ENCODE peak calls at places on chromosomes 2 and 18, in five cellular contexts. C is stomach; B is left ventricle myocardium inferior; N is CD8-positive, alpha-beta T cell; O is pancreas. G is an unnamed sample.

GRCh38 chr2:68292108-68292710 is 27.5 kb downstream of the CNRIP1 start:
- DNase-seq in C (no peak), B (no peak), N (no peak), O (no peak), G (peak)

GRCh38 chr18:79779021-79779699 is 18.6 kb upstream of the KCNG2 start:
- DNase-seq in C (no peak), B (no peak), N (no peak), O (no peak), G (no peak)

GRCh38 chr2:175742367-175742766 is 259.7 kb downstream of the LNPK start:
- DNase-seq in C (no peak), B (no peak), N (no peak), O (no peak), G (peak)

GRCh38 chr2:14194233-14194632 is 438.3 kb upstream of the LRATD1 start:
- DNase-seq in C (no peak), B (no peak), N (no peak), O (no peak), G (no peak)

GRCh38 chr18:40917096-40917495 is 1037.9 kb upstream of the PIK3C3 start:
- DNase-seq in C (no peak), B (no peak), N (no peak), O (no peak), G (no peak)

GRCh38 chr18:73891572-73892421 is 255.8 kb downstream of the FBXO15 start:
- DNase-seq in C (no peak), B (no peak), N (no peak), O (no peak), G (no peak)

GRCh38 chr2:120953066-120953760 is 217.5 kb downstream of the GLI2 start:
- DNase-seq in C (no peak), B (no peak), N (no peak), O (no peak), G (no peak)

GRCh38 chr2:230842473-230842872 is 22.3 kb upstream of the ITM2C start:
- DNase-seq in C (no peak), B (no peak), N (no peak), O (no peak), G (no peak)

GRCh38 chr2:176613358-176614032 is 344.3 kb downstream of the MTX2 start:
- DNase-seq in C (no peak), B (no peak), N (no peak), O (no peak), G (peak)

GRCh38 chr18:46320297-46320696 is 216.1 kb downstream of the HAUS1 start:
- DNase-seq in C (no peak), B (no peak), N (no peak), O (no peak), G (no peak)

GRCh38 chr2:105929506-105929905 is 184.8 kb downstream of the NCK2 start:
- DNase-seq in C (peak), B (no peak), N (peak), O (no peak), G (no peak)

GRCh38 chr2:50613161-50613560 is 418.8 kb downstream of the NRXN1 start:
- DNase-seq in C (no peak), B (no peak), N (no peak), O (no peak), G (no peak)

GRCh38 chr2:161306919-161307318 is 1.3 kb upstream of the PSMD14 start:
- DNase-seq in C (no peak), B (no peak), N (no peak), O (no peak), G (no peak)

GRCh38 chr2:166373951-166374350 is 1.8 kb downstream of the SCN9A start:
- DNase-seq in C (no peak), B (no peak), N (no peak), O (no peak), G (peak)

GRCh38 chr2:73823416-73823815 is 5.3 kb upstream of the STAMBP start:
- DNase-seq in C (no peak), B (no peak), N (no peak), O (no peak), G (no peak)
- H3K4me3 ChIP-seq in C (no peak), B (no peak), N (no peak), O (no peak), G (no peak)

GRCh38 chr18:48922203-48922800 is 28.5 kb downstream of the SMAD7 start:
- DNase-seq in C (no peak), B (no peak), N (no peak), O (no peak), G (no peak)

GRCh38 chr18:48923746-48924580 is 26.8 kb downstream of the SMAD7 start:
- DNase-seq in C (no peak), B (no peak), N (no peak), O (no peak), G (peak)

GRCh38 chr18:48921305-48922202 is 29.2 kb downstream of the SMAD7 start:
- DNase-seq in C (no peak), B (no peak), N (no peak), O (no peak), G (no peak)

GRCh38 chr18:48924621-48925601 is 25.9 kb downstream of the SMAD7 start:
- DNase-seq in C (no peak), B (no peak), N (no peak), O (no peak), G (no peak)

GRCh38 chr18:48922801-48923730 is 27.7 kb downstream of the SMAD7 start:
- DNase-seq in C (peak), B (peak), N (no peak), O (no peak), G (peak)
- TF ChIP-seq CTCF in C (no peak), B (no peak), N (no peak), O (no peak), G (no peak)

DNA sequence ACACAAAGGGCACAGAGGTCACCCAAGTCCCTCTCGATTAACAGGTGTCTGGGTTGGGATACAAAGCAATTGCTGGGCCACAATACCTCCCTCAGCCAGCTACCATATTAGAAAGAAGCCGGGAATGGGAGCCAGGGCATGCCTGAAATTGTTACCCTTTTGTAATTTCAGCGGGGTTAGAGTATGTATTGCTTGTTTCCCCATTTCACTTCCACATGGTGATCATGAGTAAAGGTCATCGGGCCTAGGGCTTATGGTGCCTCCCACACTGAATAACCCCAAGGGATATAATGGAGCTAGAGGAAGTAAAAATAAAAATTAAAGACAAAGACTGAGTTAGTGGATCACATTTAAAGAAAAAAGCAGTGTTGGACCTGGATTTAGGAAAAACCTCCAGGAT is 437.2 kb upstream of the KLHL29 start:
- DNase-seq in C (no peak), B (no peak), N (no peak), O (no peak), G (no peak)
- H3K4me3 ChIP-seq in C (no peak), B (no peak), N (no peak), O (no peak), G (no peak)

GRCh38 chr2:138486347-138487198 is 15.0 kb upstream of the SPOPL start:
- DNase-seq in C (no peak), B (no peak), N (no peak), O (no peak), G (peak)
- TF ChIP-seq CTCF in C (no peak), B (no peak), N (no peak), O (no peak), G (no peak)

G was measured in fibroblast of the aortic adventitia.